ENCODE peak calls at places on chromosomes 5 and 9, in eight cellular contexts. I is heart left ventricle, X is body of pancreas, F is lower leg skin, H is A549, K is IMR-90, C is tibial nerve, D is stomach. M is an unnamed sample.

GRCh38 chr5:53339962-53340540 is 140.4 kb upstream of the FST start:
- DNase-seq in I (no peak), X (no peak), F (no peak), H (no peak), K (peak), C (no peak), D (no peak), M (no peak)

GRCh38 chr5:160894-161540 is 30.3 kb upstream of the LRRC14B start:
- DNase-seq in I (no peak), X (no peak), F (peak), H (no peak), K (no peak), C (no peak), D (peak), M (no peak)

GRCh38 chr5:120538644-120539043 is 74.5 kb downstream of the PRR16 start:
- DNase-seq in I (no peak), X (no peak), F (no peak), H (no peak), K (peak), C (no peak), D (no peak), M (no peak)

GRCh38 chr5:147658293-147658932 is 124.1 kb downstream of the JAKMIP2 start:
- DNase-seq in I (no peak), X (no peak), F (no peak), H (no peak), K (no peak), C (no peak), D (no peak), M (peak)

GRCh38 chr5:164475339-164475977 is 970.0 kb downstream of the MAT2B start:
- DNase-seq in I (no peak), X (no peak), F (no peak), H (no peak), K (peak), C (no peak), D (no peak), M (peak)

GRCh38 chr5:67493676-67494075 is 297.1 kb upstream of the CD180 start:
- DNase-seq in I (peak), X (peak), F (no peak), H (no peak), K (no peak), C (no peak), D (peak), M (peak)

GRCh38 chr5:87268126-87268969 is 665 bp downstream of the RASA1 start:
- DNase-seq in I (peak), X (peak), F (peak), H (peak), K (peak), C (peak), D (peak), M (peak)

GRCh38 chr5:149855371-149855770 is 89.2 kb downstream of the PDE6A start:
- DNase-seq in I (no peak), X (no peak), F (no peak), H (no peak), K (peak), C (no peak), D (no peak), M (no peak)

GRCh38 chr9:101465330-101465915 is 29.8 kb upstream of the ALDOB start:
- DNase-seq in I (peak), X (peak), F (peak), H (peak), K (peak), C (peak), D (peak), M (peak)

GRCh38 chr9:100637787-100638186 is 59.9 kb downstream of the CAVIN4 start:
- DNase-seq in I (no peak), X (no peak), F (no peak), H (no peak), K (no peak), C (no peak), D (no peak), M (no peak)

GRCh38 chr5:169979871-169980270 is 424 bp downstream of the INSYN2B start:
- DNase-seq in I (no peak), X (no peak), F (no peak), H (no peak), K (peak), C (no peak), D (no peak), M (no peak)

GRCh38 chr5:103587185-103587748 is 24.7 kb upstream of the NUDT12 start:
- DNase-seq in I (no peak), X (no peak), F (no peak), H (no peak), K (peak), C (no peak), D (no peak), M (peak)

GRCh38 chr5:30600892-30601291 is 592.6 kb upstream of the CDH6 start:
- DNase-seq in I (no peak), X (no peak), F (no peak), H (no peak), K (no peak), C (no peak), D (no peak), M (no peak)

GRCh38 chr5:42675602-42676001 is 81.0 kb upstream of the CCDC152 start:
- DNase-seq in I (no peak), X (no peak), F (no peak), H (no peak), K (no peak), C (no peak), D (no peak), M (no peak)

GRCh38 chr9:123606141-123606540 is 250.1 kb downstream of the CRB2 start:
- DNase-seq in I (no peak), X (no peak), F (no peak), H (no peak), K (no peak), C (no peak), D (no peak), M (no peak)

GRCh38 chr9:75282047-75282446 is 193.7 kb downstream of the OSTF1 start:
- DNase-seq in I (no peak), X (no peak), F (no peak), H (no peak), K (no peak), C (no peak), D (no peak), M (no peak)

GRCh38 chr9:127852829-127853228 is 1.6 kb downstream of the ENG start:
- DNase-seq in I (no peak), X (no peak), F (no peak), H (no peak), K (no peak), C (no peak), D (no peak), M (no peak)

GRCh38 chr9:83964973-83965349 is 15.1 kb downstream of the HNRNPK start:
- DNase-seq in I (no peak), X (no peak), F (no peak), H (no peak), K (peak), C (no peak), D (no peak), M (peak)

GRCh38 chr5:167361841-167362240 is 929.6 kb upstream of the WWC1 start:
- DNase-seq in I (no peak), X (no peak), F (no peak), H (no peak), K (no peak), C (no peak), D (no peak), M (no peak)

GRCh38 chr9:99055384-99055783 is 49.5 kb upstream of the TGFBR1 start:
- DNase-seq in I (no peak), X (peak), F (no peak), H (no peak), K (no peak), C (no peak), D (no peak), M (no peak)

GRCh38 chr5:4942831-4943178 is 197.3 kb upstream of the ADAMTS16 start:
- DNase-seq in I (no peak), X (no peak), F (no peak), H (no peak), K (no peak), C (no peak), D (no peak), M (no peak)

GRCh38 chr9:26656003-26656940 is 236.3 kb downstream of the CAAP1 start:
- DNase-seq in I (no peak), X (no peak), F (no peak), H (peak), K (peak), C (peak), D (no peak), M (peak)

GRCh38 chr5:163379298-163380155 is 57.9 kb upstream of the CCNG1 start:
- DNase-seq in I (no peak), X (peak), F (no peak), H (peak), K (peak), C (no peak), D (no peak), M (no peak)

GRCh38 chr5:143398451-143399237 is 4.8 kb downstream of the NR3C1 start:
- DNase-seq in I (no peak), X (no peak), F (no peak), H (no peak), K (peak), C (no peak), D (no peak), M (no peak)

GRCh38 chr5:177493795-177494355 is 3.5 kb downstream of the PDLIM7 start:
- DNase-seq in I (no peak), X (no peak), F (no peak), H (no peak), K (no peak), C (no peak), D (no peak), M (no peak)

GRCh38 chr5:177494356-177495195 is 2.8 kb downstream of the PDLIM7 start:
- DNase-seq in I (peak), X (peak), F (no peak), H (peak), K (peak), C (peak), D (peak), M (peak)

GRCh38 chr5:177496111-177497010 is 1.0 kb downstream of the PDLIM7 start:
- DNase-seq in I (peak), X (peak), F (no peak), H (peak), K (peak), C (peak), D (peak), M (peak)

GRCh38 chr5:177497011-177497296 is 450 bp downstream of the PDLIM7 start:
- DNase-seq in I (no peak), X (no peak), F (no peak), H (no peak), K (no peak), C (no peak), D (no peak), M (no peak)

GRCh38 chr5:177495243-177496060 is 2.0 kb downstream of the PDLIM7 start:
- DNase-seq in I (peak), X (peak), F (no peak), H (no peak), K (peak), C (peak), D (peak), M (peak)
- TF ChIP-seq POLR2A in I (peak), X (no peak), F (no peak), H (no peak), K (peak), C (no peak), D (no peak), M (no peak)

GRCh38 chr5:65623482-65623881 is 651 bp downstream of the TRIM23 start:
- DNase-seq in I (no peak), X (no peak), F (no peak), H (no peak), K (no peak), C (no peak), D (no peak), M (peak)

GRCh38 chr5:65620021-65620420 is 4.1 kb downstream of the TRIM23 start:
- DNase-seq in I (no peak), X (no peak), F (no peak), H (no peak), K (no peak), C (no peak), D (no peak), M (no peak)

GRCh38 chr5:65625743-65626142 is 916 bp downstream of the SHLD3 start:
- DNase-seq in I (no peak), X (no peak), F (no peak), H (no peak), K (no peak), C (no peak), D (no peak), M (peak)

GRCh38 chr5:65624570-65625555 is at the start of the genes SHLD3 and TRAPPC13:
- DNase-seq in I (peak), X (peak), F (peak), H (peak), K (peak), C (peak), D (peak), M (peak)

DNA sequence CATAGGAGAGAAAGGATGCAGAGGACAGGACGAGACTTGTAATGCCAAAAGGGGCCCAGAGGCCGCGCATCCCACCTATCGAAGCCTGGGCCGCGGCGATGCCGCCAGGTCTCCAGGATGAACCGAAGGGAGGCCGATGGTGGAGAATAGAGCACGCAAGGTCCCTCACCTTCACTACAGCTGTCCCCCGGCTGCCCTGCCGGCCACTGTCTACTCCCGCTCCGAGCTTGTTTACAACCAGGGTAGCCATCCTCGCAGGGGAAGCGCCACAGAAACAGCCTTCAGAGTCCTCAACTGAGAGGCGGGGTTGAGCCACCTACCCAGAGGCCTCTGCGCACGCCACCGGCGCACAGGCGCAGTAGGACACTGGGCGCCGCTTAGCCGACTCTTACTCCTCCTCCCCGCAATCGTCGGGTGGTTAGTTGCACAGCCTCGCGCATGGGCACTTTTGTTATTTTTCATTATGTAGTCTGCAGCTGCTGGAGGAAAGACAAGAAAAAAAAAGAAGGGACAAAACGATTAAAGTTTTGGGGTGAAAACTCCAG is at the start of gene TRIM23:
- DNase-seq in I (peak), X (peak), F (peak), H (peak), K (peak), C (peak), D (peak), M (peak)
- TF ChIP-seq POLR2A in I (peak), X (no peak), F (no peak), H (peak), K (peak), C (peak), D (no peak), M (peak)

GRCh38 chr9:70049672-70050271 is 6.1 kb downstream of the MAMDC2 start:
- DNase-seq in I (peak), X (peak), F (peak), H (no peak), K (peak), C (peak), D (peak), M (no peak)
- TF ChIP-seq POLR2A in I (peak), X (no peak), F (no peak), H (no peak), K (no peak), C (peak), D (no peak), M (no peak)

GRCh38 chr9:13983607-13984006 is 330.3 kb downstream of the NFIB start:
- DNase-seq in I (no peak), X (no peak), F (no peak), H (no peak), K (no peak), C (no peak), D (no peak), M (no peak)
- TF ChIP-seq POLR2A in I (no peak), X (no peak), F (no peak), H (no peak), K (no peak), C (no peak), D (no peak), M (no peak)

GRCh38 chr5:133948721-133949120 is 19.7 kb downstream of the C5orf15 start:
- DNase-seq in I (no peak), X (no peak), F (no peak), H (no peak), K (no peak), C (no peak), D (no peak), M (no peak)

GRCh38 chr5:133950821-133951612 is 17.4 kb downstream of the C5orf15 start:
- DNase-seq in I (no peak), X (no peak), F (no peak), H (no peak), K (no peak), C (no peak), D (no peak), M (no peak)

GRCh38 chr5:133944263-133945230 is 23.9 kb downstream of the C5orf15 start:
- DNase-seq in I (peak), X (peak), F (no peak), H (peak), K (peak), C (no peak), D (peak), M (peak)

GRCh38 chr5:133945561-133945960 is 22.9 kb downstream of the C5orf15 start:
- DNase-seq in I (peak), X (no peak), F (no peak), H (no peak), K (peak), C (no peak), D (no peak), M (no peak)

GRCh38 chr5:133947431-133947841 is 21.0 kb downstream of the C5orf15 start:
- DNase-seq in I (peak), X (peak), F (no peak), H (no peak), K (peak), C (no peak), D (peak), M (no peak)
- TF ChIP-seq POLR2A in I (no peak), X (no peak), F (no peak), H (no peak), K (no peak), C (no peak), D (no peak), M (no peak)